ENCODE peak calls at places on chromosomes 7 and 10, in six cellular contexts. G, P, B, S, F and O are unnamed samples.

GRCh38 chr7:126881315-126881714 is 371.4 kb downstream of the GRM8 start:
- DNase-seq in G (no peak), P (no peak), B (no peak), S (no peak), F (no peak), O (no peak)

GRCh38 chr10:119412244-119412750 is 130.2 kb downstream of the RGS10 start:
- DNase-seq in G (no peak), P (no peak), B (peak; percentile 84), S (peak; percentile 55), F (peak; percentile 44), O (peak; percentile 77)

GRCh38 chr7:96669812-96670211 is 39.8 kb downstream of the SEM1 start:
- DNase-seq in G (no peak), P (no peak), B (no peak), S (no peak), F (no peak), O (no peak)

GRCh38 chr10:110717830-110718595 is 73.9 kb downstream of the RBM20 start:
- DNase-seq in G (no peak), P (no peak), B (no peak), S (no peak), F (peak; percentile 41), O (no peak)

GRCh38 chr7:10022957-10023356 is 950.7 kb upstream of the PHF14 start:
- DNase-seq in G (no peak), P (no peak), B (no peak), S (no peak), F (peak; percentile 41), O (no peak)

GRCh38 chr7:73851410-73852338 is 9.3 kb upstream of the TMEM270 start:
- DNase-seq in G (peak; percentile 62), P (peak; percentile 52), B (no peak), S (peak; percentile 99), F (no peak), O (no peak)

GRCh38 chr7:69177941-69178494 is 420.3 kb upstream of the AUTS2 start:
- DNase-seq in G (no peak), P (no peak), B (no peak), S (no peak), F (peak; percentile 7), O (no peak)

GRCh38 chr10:18660816-18661431 is 1.7 kb downstream of the ARL5B start:
- DNase-seq in G (no peak), P (no peak), B (no peak), S (no peak), F (no peak), O (no peak)

GRCh38 chr10:100186813-100187212 is 984 bp upstream of the ERLIN1 start:
- DNase-seq in G (no peak), P (no peak), B (peak; percentile 82), S (no peak), F (no peak), O (no peak)

GRCh38 chr7:121329460-121330052 is 756 bp downstream of the WNT16 start:
- DNase-seq in G (no peak), P (no peak), B (peak; percentile 87), S (no peak), F (no peak), O (no peak)

GRCh38 chr10:27568196-27569175 is 64.4 kb downstream of the RAB18 start:
- DNase-seq in G (no peak), P (no peak), B (no peak), S (no peak), F (no peak), O (no peak)

GRCh38 chr7:143947111-143947510 is 7.5 kb upstream of the OR2F1 start:
- DNase-seq in G (no peak), P (no peak), B (no peak), S (no peak), F (no peak), O (no peak)

GRCh38 chr7:131164025-131164899 is 163.4 kb upstream of the MKLN1 start:
- DNase-seq in G (peak; percentile 86), P (no peak), B (no peak), S (peak; percentile 81), F (no peak), O (peak; percentile 19)

GRCh38 chr7:139644191-139644590 is 120.7 kb downstream of the CLEC2L start:
- DNase-seq in G (no peak), P (no peak), B (no peak), S (no peak), F (no peak), O (no peak)

GRCh38 chr7:150974468-150975391 is 3.4 kb downstream of the KCNH2 start:
- DNase-seq in G (peak; percentile 71), P (no peak), B (peak; percentile 92), S (peak; percentile 25), F (peak; percentile 45), O (peak; percentile 36)

DNA sequence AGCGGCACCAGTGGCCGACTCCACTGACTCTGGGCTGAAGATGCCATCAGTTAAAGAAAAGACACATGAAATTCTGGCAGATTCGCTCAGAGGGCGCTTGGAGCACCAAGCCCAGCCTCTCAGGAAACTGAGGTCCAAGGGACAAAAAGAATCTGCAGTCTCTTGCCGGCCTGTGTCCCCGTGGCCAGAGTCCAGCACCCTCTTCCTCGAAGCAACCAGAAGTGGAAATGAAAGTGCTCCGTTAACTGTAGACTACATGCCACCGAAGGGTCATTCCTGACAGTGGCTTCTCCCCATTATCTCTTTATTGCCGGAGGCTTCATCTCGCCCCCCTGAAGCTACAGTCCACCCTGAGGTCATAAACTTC is 1.0 kb upstream of the CHST15 start:
- DNase-seq in G (no peak), P (no peak), B (no peak), S (no peak), F (peak; percentile 44), O (peak; percentile 80)
- H3K4me3 ChIP-seq in G (peak overlapping the region; percentile 69), P (peak overlapping the region; percentile 86), B (peak overlapping the region; percentile 55), S (no peak overlapping the region), F (no peak overlapping the region), O (no peak overlapping the region)

GRCh38 chr10:4257939-4258465 is 473.0 kb upstream of the KLF6 start:
- DNase-seq in G (no peak), P (no peak), B (peak; percentile 53), S (no peak), F (no peak), O (no peak)

GRCh38 chr10:4256971-4257370 is 472.0 kb upstream of the KLF6 start:
- DNase-seq in G (no peak), P (no peak), B (no peak), S (no peak), F (no peak), O (no peak)

GRCh38 chr10:4255751-4256150 is 470.7 kb upstream of the KLF6 start:
- DNase-seq in G (no peak), P (no peak), B (no peak), S (no peak), F (no peak), O (no peak)

GRCh38 chr10:4250497-4250887 is 465.5 kb upstream of the KLF6 start:
- DNase-seq in G (no peak), P (no peak), B (no peak), S (no peak), F (no peak), O (no peak)

GRCh38 chr10:4254101-4254994 is 469.3 kb upstream of the KLF6 start:
- DNase-seq in G (no peak), P (no peak), B (peak; percentile 49), S (peak; percentile 99), F (no peak), O (no peak)
- H3K27ac ChIP-seq in G (no peak overlapping the region), P (no peak overlapping the region), B (no peak overlapping the region), S (peak overlapping the region; percentile 80), F (no peak overlapping the region), O (no peak overlapping the region)

GRCh38 chr7:2354173-2355078 is at the start of gene EIF3B:
- DNase-seq in G (peak; percentile 91), P (peak; percentile 87), B (peak; percentile 97), S (peak; percentile 94), F (peak; percentile 92), O (peak; percentile 90)
- TF ChIP-seq POLR2A in G (peak; percentile 93), P (peak; percentile 81), B (peak; percentile 51), S (peak; percentile 95), F (peak; percentile 26), O (peak; percentile 77)

DNA sequence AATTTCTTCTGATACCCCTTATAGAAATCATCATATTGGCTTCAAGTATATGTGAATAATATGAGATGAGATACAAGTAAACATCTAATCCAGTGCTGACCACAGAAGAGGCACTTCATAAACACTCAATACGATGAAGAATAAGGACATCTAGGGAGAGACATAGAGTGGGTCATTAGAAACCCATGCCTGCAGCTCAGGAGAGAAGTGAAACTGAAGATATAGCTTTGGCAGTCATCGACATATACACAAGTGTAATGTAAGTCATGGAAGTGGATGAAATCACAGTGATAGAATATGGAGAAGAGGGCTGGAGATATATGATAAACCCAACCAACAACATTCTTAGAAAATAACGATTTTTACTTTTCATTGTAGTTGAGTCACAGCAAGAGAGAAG is 665.0 kb downstream of the PARD3 start:
- DNase-seq in G (no peak), P (no peak), B (no peak), S (no peak), F (no peak), O (no peak)
- H3K4me3 ChIP-seq in G (no peak overlapping the region), P (no peak overlapping the region), B (no peak overlapping the region), S (no peak overlapping the region), F (no peak overlapping the region), O (no peak overlapping the region)

GRCh38 chr7:135858379-135858778 is 109.8 kb upstream of the FAM180A start:
- DNase-seq in G (no peak), P (no peak), B (no peak), S (no peak), F (no peak), O (no peak)

GRCh38 chr7:135857519-135858274 is 109.1 kb upstream of the FAM180A start:
- DNase-seq in G (no peak), P (no peak), B (no peak), S (no peak), F (no peak), O (no peak)

GRCh38 chr7:135859548-135859947 is 110.9 kb upstream of the FAM180A start:
- DNase-seq in G (no peak), P (no peak), B (no peak), S (peak; percentile 29), F (no peak), O (no peak)

GRCh38 chr7:135858851-135859250 is 110.2 kb upstream of the FAM180A start:
- DNase-seq in G (no peak), P (no peak), B (no peak), S (no peak), F (no peak), O (no peak)

DNA sequence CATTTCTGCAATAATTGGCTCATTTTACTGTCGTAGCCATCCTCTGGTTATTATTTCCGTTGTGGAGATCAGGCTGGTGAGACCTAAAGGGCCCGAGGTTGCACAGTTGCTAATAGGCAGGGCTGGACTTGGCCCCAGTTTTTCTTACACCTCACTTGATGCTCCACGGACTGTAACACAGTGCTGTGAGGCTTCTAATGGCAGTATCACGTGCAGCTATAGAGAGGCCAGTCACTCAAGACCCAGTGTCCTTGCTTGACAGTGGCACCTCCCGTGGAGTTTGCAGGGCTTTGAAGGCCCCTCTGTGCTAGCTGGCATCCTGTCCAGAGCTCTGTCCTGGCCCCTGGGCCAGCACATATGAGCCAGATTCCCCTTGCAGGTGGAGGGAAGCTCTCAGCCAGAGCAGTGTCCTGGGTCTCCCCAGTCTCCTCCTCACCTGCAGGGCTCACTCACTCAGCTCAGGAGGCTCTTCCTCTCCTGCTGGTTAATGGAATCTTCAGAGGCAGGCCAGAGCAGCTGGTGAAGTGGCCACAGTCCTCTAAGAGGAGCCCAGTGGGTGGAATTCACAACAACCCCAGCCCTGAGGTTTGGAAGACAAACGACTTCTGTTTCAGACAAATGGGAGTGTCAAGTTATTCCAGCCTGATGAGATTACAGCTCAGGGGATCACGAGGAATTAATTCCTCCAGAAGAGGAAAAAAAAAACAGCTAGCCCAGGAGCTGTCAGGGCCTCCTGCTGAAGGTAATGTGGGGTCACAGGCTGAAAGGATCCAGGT is 114.2 kb upstream of the FAM180A start:
- DNase-seq in G (no peak), P (no peak), B (no peak), S (no peak), F (no peak), O (no peak)
- H3K27ac ChIP-seq in G (no peak overlapping the region), P (no peak overlapping the region), B (no peak overlapping the region), S (no peak overlapping the region), F (no peak overlapping the region), O (no peak overlapping the region)

GRCh38 chr7:157386979-157387800 is 50.4 kb downstream of the DNAJB6 start:
- DNase-seq in G (peak; percentile 69), P (peak; percentile 66), B (peak; percentile 95), S (peak; percentile 86), F (peak; percentile 82), O (peak; percentile 78)
- TF ChIP-seq POLR2A in G (no peak), P (no peak), B (no peak), S (no peak), F (no peak), O (no peak)